ENCODE peak calls at places on chromosomes 7 and 10, in five cellular contexts. F is GM12865, D is prostate gland, G is H1, A is AG04450. X is an unnamed sample.

GRCh38 chr7:16921644-16922257 is 40.0 kb upstream of the AGR3 start:
- DNase-seq in F (no peak), D (peak; percentile 27), G (no peak), A (no peak), X (no peak)

GRCh38 chr10:63253040-63253439 is 119.9 kb downstream of the NRBF2 start:
- DNase-seq in F (no peak), D (no peak), G (no peak), A (no peak), X (no peak)

GRCh38 chr7:136403591-136403990 is 426.4 kb upstream of the MTPN start:
- DNase-seq in F (no peak), D (no peak), G (no peak), A (no peak), X (no peak)

GRCh38 chr10:15879058-15879457 is 18.8 kb upstream of the MINDY3 start:
- DNase-seq in F (peak; percentile 18), D (no peak), G (no peak), A (no peak), X (no peak)

GRCh38 chr7:111103678-111104274 is 12.8 kb downstream of the LRRN3 start:
- DNase-seq in F (no peak), D (no peak), G (no peak), A (no peak), X (no peak)

GRCh38 chr7:118104812-118105441 is 79.0 kb upstream of the LSM8 start:
- DNase-seq in F (peak; percentile 22), D (no peak), G (no peak), A (no peak), X (no peak)

GRCh38 chr7:106329408-106329807 is 44.6 kb upstream of the NAMPT start:
- DNase-seq in F (no peak), D (no peak), G (no peak), A (no peak), X (no peak)

GRCh38 chr10:23051855-23052309 is 43.5 kb upstream of the MSRB2 start:
- DNase-seq in F (no peak), D (no peak), G (no peak), A (no peak), X (no peak)

GRCh38 chr7:506921-507622 is 12.6 kb downstream of the PDGFA start:
- DNase-seq in F (no peak), D (no peak), G (no peak), A (no peak), X (no peak)

GRCh38 chr10:6300106-6300783 is 97.5 kb downstream of the PFKFB3 start:
- DNase-seq in F (peak; percentile 94), D (no peak), G (no peak), A (peak; percentile 11), X (peak; percentile 70)

DNA sequence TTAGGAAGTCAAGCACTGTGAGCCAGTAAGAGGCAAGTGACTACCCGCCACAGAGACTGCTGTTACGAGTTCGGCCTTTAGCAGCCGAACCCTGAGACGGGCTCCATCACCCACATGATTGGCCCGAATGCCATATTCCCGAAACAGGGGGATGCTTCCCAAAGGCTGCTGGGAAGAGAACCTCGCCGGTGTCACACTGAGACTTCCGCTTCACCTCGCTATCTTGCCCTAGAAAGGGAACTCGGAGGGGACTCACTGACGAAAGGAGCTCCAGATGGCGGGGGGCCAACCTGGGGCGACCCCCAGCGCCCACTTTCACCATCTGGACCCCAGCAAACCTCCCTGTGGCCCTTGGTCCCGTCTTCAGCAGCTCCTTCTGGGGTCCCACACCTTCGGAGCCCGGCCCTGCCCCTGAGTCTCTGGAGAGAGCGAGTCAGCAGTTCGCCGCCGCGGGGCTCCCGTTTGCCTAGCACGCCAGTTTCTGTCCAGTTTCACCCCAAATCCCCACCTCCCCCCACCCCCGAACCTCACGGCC is 547 bp downstream of the HPS1 start:
- DNase-seq in F (peak; percentile 47), D (no peak), G (peak; percentile 69), A (no peak), X (peak; percentile 16)
- H3K4me3 ChIP-seq in F (peak overlapping the region; percentile 78), D (peak overlapping the region; percentile 61), G (peak overlapping the region; percentile 93), A (peak overlapping the region; percentile 84), X (peak overlapping the region; percentile 65)

DNA sequence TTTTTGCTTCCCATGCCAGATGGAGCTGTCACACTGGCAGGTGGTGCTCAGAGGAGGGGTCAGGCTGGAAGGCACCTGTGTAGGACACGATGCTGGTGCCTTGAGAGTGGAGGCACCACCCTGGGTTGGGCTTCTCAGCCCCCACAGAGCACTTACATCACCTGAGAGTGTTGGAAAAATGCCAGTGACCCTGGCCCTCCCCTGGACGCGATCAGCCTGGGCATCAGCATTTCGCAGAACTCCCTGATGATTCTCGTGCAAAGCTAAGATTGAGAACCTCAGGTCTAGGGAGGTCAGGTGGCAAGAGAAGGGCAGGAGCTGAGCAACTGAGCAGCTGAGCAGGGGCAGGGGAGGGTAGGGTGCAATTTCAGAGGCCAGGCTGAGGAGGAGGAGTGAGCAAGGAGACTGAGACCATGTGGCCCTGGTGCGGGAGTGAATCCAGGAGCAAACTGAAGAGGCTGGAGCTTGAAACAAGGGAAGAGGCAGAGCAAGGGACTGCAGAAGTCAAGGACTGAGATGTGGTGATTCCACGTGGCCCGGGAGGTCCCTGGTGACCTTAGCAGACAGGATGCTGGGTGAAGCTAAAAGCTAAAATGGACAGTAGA is 24.7 kb upstream of the GRID1 start:
- DNase-seq in F (no peak), D (no peak), G (peak; percentile 35), A (no peak), X (no peak)
- H3K4me3 ChIP-seq in F (peak overlapping the region; percentile 63), D (no peak overlapping the region), G (no peak overlapping the region), A (no peak overlapping the region), X (no peak overlapping the region)

DNA sequence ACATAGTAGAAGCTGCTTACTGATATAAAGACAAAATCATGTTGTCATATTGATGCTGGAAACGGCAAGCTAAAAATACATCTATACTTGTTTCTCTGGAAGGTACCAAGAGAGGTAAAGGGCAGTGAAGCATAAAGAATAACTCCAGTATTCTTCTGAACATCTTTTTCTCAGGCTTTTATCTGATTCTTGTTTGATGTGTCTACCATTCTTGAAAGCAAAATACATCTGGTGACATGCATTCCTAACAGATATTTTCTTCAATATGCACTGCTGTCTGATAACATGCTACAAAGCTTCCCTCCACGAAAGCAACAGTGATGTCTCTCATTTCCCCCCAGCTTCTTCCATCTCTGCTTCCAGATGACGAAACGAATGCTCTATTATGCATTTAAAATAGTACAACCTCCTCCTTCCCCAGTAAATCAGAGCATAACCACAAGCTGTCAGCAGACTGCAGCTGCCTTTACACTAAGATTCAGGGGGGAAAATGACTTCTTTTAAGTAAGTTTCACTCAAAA is 100.8 kb downstream of the ARHGAP21 start:
- DNase-seq in F (no peak), D (no peak), G (no peak), A (no peak), X (peak; percentile 31)
- H3K4me3 ChIP-seq in F (no peak overlapping the region), D (no peak overlapping the region), G (no peak overlapping the region), A (no peak overlapping the region), X (peak overlapping the region; percentile 58)

DNA sequence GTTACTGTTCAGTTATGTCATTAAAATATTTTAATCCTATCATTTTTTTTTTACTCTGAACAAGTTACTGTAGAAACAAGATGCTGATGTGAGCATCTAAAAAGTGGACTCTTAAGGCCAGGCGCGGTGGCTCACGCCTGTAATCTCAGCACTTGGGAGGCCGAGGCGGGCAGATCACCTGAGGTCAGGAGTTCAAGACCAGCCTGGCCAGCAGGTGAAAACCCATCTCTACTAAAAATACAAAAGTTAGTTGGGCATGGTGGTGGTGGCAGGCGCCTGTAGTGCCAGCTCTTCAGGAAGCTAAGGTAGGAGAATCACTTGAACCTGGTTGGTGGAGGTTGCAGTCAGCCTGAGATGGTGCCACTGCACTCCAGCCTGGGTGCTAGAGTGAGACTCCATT is 2.9 kb downstream of the WAC start:
- DNase-seq in F (no peak), D (no peak), G (no peak), A (no peak), X (no peak)
- H3K4me3 ChIP-seq in F (peak overlapping the region; percentile 37), D (no peak overlapping the region), G (no peak overlapping the region), A (no peak overlapping the region), X (no peak overlapping the region)

GRCh38 chr10:117545141-117546019 is 2.8 kb downstream of the EMX2 start:
- DNase-seq in F (no peak), D (no peak), G (peak; percentile 74), A (no peak), X (no peak)
- H3K4me3 ChIP-seq in F (no peak overlapping the region), D (no peak overlapping the region), G (peak overlapping the region; percentile 62), A (no peak overlapping the region), X (no peak overlapping the region)

X was measured in CD8-positive, alpha-beta memory T cell.